ENCODE peak calls at places on chromosomes 7 and 10, in eight cellular contexts. T, E, D, B, S, I, Y and G are unnamed samples. For H3K4me1, the result is how much of the 10 kb centered on the place peaks cover.

GRCh38 chr7:23863209-23863798 is 153.3 kb downstream of the STK31 start:
- DNase-seq in I (peak), E (peak), S (no peak), D (no peak), T (no peak), B (no peak), Y (peak), G (peak)

GRCh38 chr10:125926247-125926646 is 29.9 kb downstream of the FANK1 start:
- DNase-seq in Y (no peak), S (no peak), E (no peak), B (no peak), I (no peak), D (no peak), T (no peak), G (no peak)

GRCh38 chr10:101227765-101228681 is 1.2 kb downstream of the LBX1 start:
- DNase-seq in S (no peak), I (peak), Y (no peak), D (no peak), E (no peak), T (no peak), B (no peak), G (no peak)

GRCh38 chr10:129470103-129470851 is 3.2 kb downstream of the MGMT start:
- DNase-seq in T (no peak), I (no peak), E (no peak), B (no peak), S (no peak), D (no peak), Y (no peak), G (no peak)

GRCh38 chr10:132193907-132194552 is 7.3 kb downstream of the DPYSL4 start:
- DNase-seq in E (no peak), Y (no peak), I (no peak), B (no peak), S (no peak), T (no peak), D (peak), G (peak)

GRCh38 chr7:129262333-129262732 is 37.5 kb downstream of the AHCYL2 start:
- DNase-seq in D (no peak), B (no peak), I (no peak), E (peak), S (no peak), Y (no peak), T (no peak), G (peak)

GRCh38 chr7:43164757-43165156 is 52.3 kb downstream of the HECW1 start:
- DNase-seq in D (no peak), Y (no peak), S (peak), T (no peak), I (no peak), E (peak), B (no peak), G (peak)

GRCh38 chr10:106450966-106451365 is 713.5 kb downstream of the SORCS1 start:
- DNase-seq in Y (no peak), T (no peak), S (no peak), D (no peak), E (peak), I (no peak), B (no peak), G (no peak)

GRCh38 chr10:131758062-131758941 is 142.5 kb upstream of the PPP2R2D start:
- DNase-seq in I (no peak), T (no peak), Y (no peak), E (no peak), S (no peak), B (no peak), D (no peak), G (no peak)

GRCh38 chr7:124643196-124643850 is 122.3 kb downstream of the GPR37 start:
- DNase-seq in I (no peak), S (no peak), Y (no peak), D (no peak), B (no peak), T (no peak), E (no peak), G (no peak)

GRCh38 chr10:122639801-122640200 is 59.8 kb downstream of the C10orf120 start:
- DNase-seq in I (peak), D (no peak), T (no peak), Y (no peak), B (no peak), E (no peak), S (no peak), G (no peak)

GRCh38 chr7:31053986-31054385 is 1.9 kb downstream of the ADCYAP1R1 start:
- DNase-seq in T (no peak), S (no peak), E (no peak), Y (no peak), D (no peak), I (no peak), B (no peak), G (no peak)

GRCh38 chr10:51783907-51784306 is 84.5 kb upstream of the CSTF2T start:
- DNase-seq in D (no peak), I (no peak), E (no peak), S (no peak), T (no peak), B (no peak), Y (no peak), G (no peak)

GRCh38 chr7:73830618-73830871 is 251 bp upstream of the CLDN4 start:
- DNase-seq in Y (no peak), T (no peak), I (no peak), S (no peak), E (no peak), B (no peak), D (no peak), G (no peak)

GRCh38 chr7:106793015-106793651 is 71.9 kb upstream of the PIK3CG start:
- DNase-seq in B (no peak), E (no peak), I (peak), Y (peak), S (no peak), T (peak), D (no peak), G (no peak)

GRCh38 chr10:22683995-22684305 is 30.4 kb downstream of the PIP4K2A start:
- DNase-seq in D (no peak), S (no peak), Y (no peak), T (no peak), E (no peak), I (no peak), B (no peak), G (no peak)
- H3K4me3 ChIP-seq in D (no peak), S (no peak), Y (no peak), T (peak), E (no peak), I (no peak), B (no peak), G (no peak)

DNA sequence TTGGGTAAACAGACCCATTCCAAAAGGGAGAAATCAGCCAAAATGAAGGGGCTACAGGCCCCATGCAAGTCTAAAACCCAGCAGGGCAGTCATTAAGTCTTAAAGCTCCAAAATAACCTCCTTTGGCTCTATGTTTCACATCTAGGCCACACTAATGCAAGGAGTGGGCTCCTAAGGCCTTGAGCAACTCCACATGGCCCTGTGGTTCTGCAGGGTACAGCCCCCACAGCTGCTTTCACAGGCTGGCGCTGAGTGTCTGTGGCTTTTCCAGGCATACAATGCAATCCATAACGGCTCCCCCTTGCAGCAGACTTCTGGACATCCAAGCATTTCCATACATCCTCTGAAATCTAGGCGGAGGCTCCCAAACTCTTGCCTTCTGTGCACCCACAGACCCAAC is 9.0 kb downstream of the TMEM243 start:
- DNase-seq in T (no peak), I (no peak), S (no peak), E (no peak), Y (no peak), B (no peak), D (no peak), G (no peak)
- H3K4me1 ChIP-seq in T (half or more), I (under half), S (under half), E (under half), Y (under half), B (under half), D (under half), G (half or more)

DNA sequence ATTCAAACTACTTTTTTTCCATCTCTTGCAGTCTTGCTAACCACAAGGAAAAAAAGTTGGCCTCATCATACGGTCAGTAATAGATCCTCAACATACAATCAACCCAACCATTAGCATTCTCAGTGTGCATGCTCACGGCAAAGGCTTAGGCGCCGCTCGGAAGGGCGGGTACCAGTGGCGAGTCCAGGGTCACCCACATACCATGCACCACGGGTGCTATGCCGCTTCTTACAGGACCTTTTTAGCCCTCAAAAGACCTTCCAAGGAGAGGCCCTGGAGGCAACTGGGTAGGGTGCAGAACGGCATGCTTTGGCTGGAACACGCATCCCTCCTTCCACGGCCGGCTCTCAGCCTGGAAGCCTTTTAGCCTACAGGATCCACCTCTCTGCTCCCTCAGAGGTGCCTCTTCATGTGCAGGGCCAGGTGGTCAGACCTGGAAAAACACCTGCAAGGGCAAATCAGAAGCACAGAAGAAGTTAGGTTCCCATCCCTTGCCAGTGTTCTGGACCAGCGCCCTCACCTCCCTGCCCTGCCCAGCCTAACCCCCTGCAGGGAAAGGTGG is 5.8 kb downstream of the KLF6 start:
- DNase-seq in I (no peak), D (no peak), B (no peak), T (no peak), S (no peak), E (peak), Y (no peak), G (no peak)
- H3K4me3 ChIP-seq in I (no peak), D (peak), B (peak), T (no peak), S (no peak), E (peak), Y (no peak), G (no peak)

DNA sequence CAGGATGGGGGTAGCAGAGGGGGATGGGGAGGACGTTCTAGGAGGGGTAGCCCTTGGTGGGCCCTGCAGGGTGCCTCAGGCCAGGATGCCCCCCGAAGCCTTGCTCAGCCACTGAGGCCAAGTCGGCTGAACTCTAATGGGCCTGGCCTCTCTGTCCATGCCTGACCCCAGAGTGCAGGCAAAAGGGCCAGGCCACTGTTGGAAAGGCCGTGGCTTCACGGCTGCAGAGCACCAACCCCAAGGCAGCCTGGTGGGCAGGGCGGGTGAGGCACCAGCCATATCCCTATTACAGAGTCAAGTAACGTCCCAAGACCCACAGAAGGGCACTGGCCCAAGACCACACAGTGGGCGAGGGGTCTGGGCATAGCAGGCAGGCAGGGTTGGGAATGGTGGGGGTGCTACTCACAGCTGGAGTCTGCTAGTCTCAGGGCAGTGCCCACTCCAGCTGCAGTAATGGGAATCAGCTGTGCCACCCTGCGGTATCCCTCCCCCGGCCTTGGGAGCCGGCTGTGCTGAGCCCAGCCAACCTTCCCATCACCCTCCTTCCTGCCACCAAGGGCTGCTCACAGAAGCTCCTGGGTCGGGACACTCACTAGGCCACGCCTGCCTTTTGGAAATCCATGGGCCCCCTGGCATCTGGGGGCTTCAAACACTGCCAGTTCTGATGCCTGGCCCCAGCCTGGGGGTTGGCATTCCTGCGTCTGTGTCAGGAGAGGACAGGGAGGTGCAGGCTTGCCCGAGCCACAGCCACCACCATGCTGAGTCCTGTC is 4.0 kb upstream of the LFNG start:
- DNase-seq in I (no peak), E (no peak), D (peak), Y (no peak), S (no peak), B (no peak), T (no peak), G (no peak)
- H3K4me1 ChIP-seq in I (under half), E (under half), D (under half), Y (under half), S (under half), B (under half), T (half or more), G (under half)

GRCh38 chr7:17787257-17787656 is 153.0 kb downstream of the SNX13 start:
- DNase-seq in E (no peak), S (no peak), T (no peak), Y (no peak), I (peak), D (no peak), B (no peak), G (no peak)

GRCh38 chr7:17779381-17779780 is 160.9 kb downstream of the SNX13 start:
- DNase-seq in I (no peak), T (no peak), D (no peak), B (no peak), S (no peak), E (no peak), Y (no peak), G (no peak)

GRCh38 chr7:17786314-17786852 is 153.9 kb downstream of the SNX13 start:
- DNase-seq in E (no peak), I (no peak), S (no peak), B (no peak), Y (no peak), D (no peak), T (no peak), G (no peak)

GRCh38 chr7:17782216-17782549 is 158.1 kb downstream of the SNX13 start:
- DNase-seq in D (no peak), E (no peak), B (no peak), Y (no peak), S (no peak), I (no peak), T (no peak), G (no peak)

GRCh38 chr7:17781491-17782215 is 158.6 kb downstream of the SNX13 start:
- DNase-seq in T (no peak), I (no peak), E (peak), D (no peak), Y (no peak), B (no peak), S (no peak), G (peak)
- H3K4me3 ChIP-seq in T (no peak), I (no peak), E (no peak), D (no peak), Y (no peak), B (no peak), S (no peak), G (no peak)

GRCh38 chr7:130994378-130995115 is 260.5 kb upstream of the KLF14 start:
- DNase-seq in D (no peak), T (no peak), Y (no peak), I (no peak), S (no peak), E (peak), B (peak), G (no peak)
- H3K4me1 ChIP-seq in D (under half), T (half or more), Y (under half), I (under half), S (half or more), E (under half), B (under half), G (under half)

GRCh38 chr10:26485150-26485941 is 47.2 kb downstream of the APBB1IP start:
- DNase-seq in E (peak), T (no peak), S (no peak), Y (no peak), B (no peak), D (no peak), I (no peak), G (no peak)

GRCh38 chr10:26483554-26483953 is 45.4 kb downstream of the APBB1IP start:
- DNase-seq in S (no peak), B (no peak), Y (no peak), T (no peak), E (peak), D (no peak), I (no peak), G (no peak)

GRCh38 chr10:26486985-26487850 is 49.1 kb downstream of the APBB1IP start:
- DNase-seq in T (peak), Y (no peak), B (peak), E (peak), D (no peak), I (peak), S (no peak), G (peak)

GRCh38 chr10:26488344-26488743 is 50.2 kb downstream of the APBB1IP start:
- DNase-seq in B (no peak), E (peak), I (no peak), Y (no peak), D (no peak), T (no peak), S (no peak), G (peak)

DNA sequence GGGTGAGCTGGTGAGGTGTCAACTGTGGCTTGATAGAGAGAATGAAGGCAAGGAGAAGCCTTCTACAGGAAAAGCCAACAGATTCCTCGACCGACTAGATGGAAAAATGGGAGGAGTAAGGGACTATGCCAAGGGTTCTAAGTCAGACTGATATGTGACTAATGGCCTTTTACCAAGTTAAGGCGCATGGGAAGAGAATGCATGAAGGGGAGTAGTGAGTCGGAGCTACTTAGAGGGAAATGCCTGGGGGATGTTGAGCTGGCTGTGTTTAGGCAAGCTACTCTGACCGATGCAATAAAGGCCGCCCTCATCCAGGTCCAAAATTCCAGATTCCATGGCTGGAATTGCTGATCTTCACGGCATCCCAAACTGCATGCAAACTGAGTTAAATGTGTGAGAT is 48.2 kb downstream of the APBB1IP start:
- DNase-seq in E (peak), T (no peak), I (peak), D (no peak), B (peak), Y (peak), S (no peak), G (peak)
- H3K4me3 ChIP-seq in E (no peak), T (no peak), I (no peak), D (no peak), B (no peak), Y (no peak), S (no peak), G (no peak)